ENCODE peak calls at places on chromosomes 7 and 10, in ten cellular contexts. J, N, Y, W, E, C, R, Z, G and L are unnamed samples.

GRCh38 chr10:28569506-28570159 is 36.7 kb downstream of the WAC start:
- DNase-seq in Y (no peak), W (no peak), R (no peak), Z (no peak), G (no peak), N (no peak), C (peak; percentile 65), E (no peak), J (no peak), L (no peak)

GRCh38 chr7:97859606-97860204 is 12.5 kb downstream of the ASNS start:
- DNase-seq in R (no peak), E (no peak), C (peak; percentile 52), Z (no peak), N (no peak), J (no peak), W (no peak), Y (no peak), G (no peak), L (no peak)

GRCh38 chr10:51203359-51203758 is 129.1 kb downstream of the PRKG1 start:
- DNase-seq in W (no peak), Y (no peak), C (no peak), Z (no peak), E (no peak), N (no peak), R (no peak), J (peak; percentile 55), G (no peak), L (no peak)

GRCh38 chr10:121553455-121553854 is 44.8 kb downstream of the FGFR2 start:
- DNase-seq in G (no peak), Y (no peak), J (peak; percentile 49), C (no peak), N (no peak), W (no peak), R (no peak), E (no peak), Z (no peak), L (no peak)

GRCh38 chr7:142626420-142627035 is 122.7 kb upstream of the PRSS1 start:
- DNase-seq in G (peak; percentile 66), E (peak; percentile 69), W (peak; percentile 70), N (peak; percentile 80), C (peak; percentile 25), Z (peak; percentile 16), Y (no peak), R (no peak), J (peak; percentile 80), L (peak; percentile 4)

GRCh38 chr10:93313798-93314197 is 168.3 kb downstream of the MYOF start:
- DNase-seq in W (no peak), J (no peak), C (no peak), N (no peak), R (no peak), Z (no peak), E (no peak), G (no peak), Y (no peak), L (peak; percentile 15)

GRCh38 chr7:39392151-39392550 is 174.1 kb upstream of the YAE1 start:
- DNase-seq in R (no peak), C (no peak), G (no peak), N (no peak), Y (no peak), J (no peak), E (no peak), Z (no peak), W (no peak), L (no peak)

GRCh38 chr10:52040486-52040885 is 273.6 kb upstream of the DKK1 start:
- DNase-seq in E (no peak), C (no peak), N (no peak), W (no peak), Z (no peak), Y (no peak), J (no peak), R (no peak), G (no peak), L (no peak)

GRCh38 chr7:127650842-127651555 is 995 bp upstream of the SND1 start:
- DNase-seq in C (no peak), N (peak; percentile 59), J (peak; percentile 61), E (no peak), W (no peak), Z (peak; percentile 44), R (no peak), Y (no peak), G (no peak), L (no peak)

GRCh38 chr7:81527651-81528050 is 242.2 kb downstream of the HGF start:
- DNase-seq in N (peak; percentile 18), Z (no peak), J (peak; percentile 7), R (no peak), C (no peak), W (no peak), G (no peak), E (no peak), Y (no peak), L (no peak)
- TF ChIP-seq CTCF in N (peak; percentile 29), Z (no peak), J (no peak), R (no peak), C (no peak), W (no peak), G (no peak), E (no peak), Y (no peak), L (no peak)

GRCh38 chr7:26858735-26859134 is 5.7 kb downstream of the SKAP2 start:
- DNase-seq in C (no peak), N (no peak), Z (no peak), Y (no peak), R (no peak), E (no peak), W (no peak), J (no peak), G (no peak), L (no peak)

GRCh38 chr7:26857170-26857533 is 7.2 kb downstream of the SKAP2 start:
- DNase-seq in R (no peak), C (no peak), Z (no peak), E (no peak), Y (no peak), G (no peak), W (no peak), N (no peak), J (no peak), L (no peak)

GRCh38 chr7:26858229-26858568 is 6.2 kb downstream of the SKAP2 start:
- DNase-seq in E (no peak), R (no peak), J (no peak), N (no peak), G (no peak), Z (no peak), Y (no peak), C (no peak), W (no peak), L (no peak)

GRCh38 chr7:26856481-26856880 is 7.9 kb downstream of the SKAP2 start:
- DNase-seq in N (no peak), E (no peak), J (peak; percentile 7), Y (no peak), W (no peak), Z (no peak), R (no peak), C (no peak), G (no peak), L (no peak)

DNA sequence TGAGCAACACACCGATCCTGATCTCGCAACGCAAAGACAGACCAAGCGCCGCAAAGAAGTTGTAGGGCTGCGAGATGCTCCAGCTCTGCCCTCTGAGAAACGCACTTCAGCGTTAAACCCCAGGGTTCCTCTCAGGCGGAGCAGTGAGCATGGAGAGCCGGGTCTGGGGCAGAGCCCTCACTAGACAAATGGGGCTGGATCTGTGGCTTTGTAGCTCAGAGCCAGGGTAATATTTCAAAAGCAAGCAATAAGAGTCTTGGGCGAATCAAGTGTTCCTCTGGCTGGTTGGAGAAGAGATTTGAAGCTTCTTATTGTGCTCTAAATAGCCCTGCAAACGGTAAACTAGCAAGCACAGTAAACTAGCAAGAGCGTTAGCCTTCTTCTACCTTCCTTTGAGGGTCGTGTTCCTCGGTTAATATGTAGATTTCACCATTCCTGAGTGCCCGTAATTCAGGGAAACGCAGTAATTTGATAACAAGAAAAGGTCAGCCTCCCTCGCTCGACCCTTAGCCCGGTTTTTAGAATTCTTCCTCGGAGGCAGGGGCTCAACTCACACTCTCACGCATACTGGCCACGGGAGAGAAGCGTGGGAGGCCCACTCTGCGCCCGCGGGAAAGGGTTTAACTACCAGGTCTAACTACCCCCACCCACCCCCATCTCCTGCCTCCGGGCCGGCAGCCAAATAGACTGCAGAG is 6.7 kb downstream of the SKAP2 start:
- DNase-seq in E (peak; percentile 5), Z (no peak), W (no peak), N (no peak), J (peak; percentile 77), G (peak; percentile 7), Y (no peak), R (no peak), C (peak; percentile 44), L (no peak)
- H3K4me3 ChIP-seq in E (no peak overlapping the region), Z (no peak overlapping the region), W (no peak overlapping the region), N (no peak overlapping the region), J (no peak overlapping the region), G (no peak overlapping the region), Y (no peak overlapping the region), R (peak overlapping the region; percentile 47), C (no peak overlapping the region), L (peak overlapping the region; percentile 16)

GRCh38 chr7:117297606-117298005 is 25.3 kb downstream of the WNT2 start:
- DNase-seq in E (no peak), Z (no peak), J (no peak), R (no peak), G (no peak), W (no peak), Y (no peak), C (no peak), N (no peak), L (no peak)
- TF ChIP-seq CTCF in E (no peak), Z (no peak), J (no peak), R (no peak), G (no peak), W (no peak), Y (no peak), C (no peak), N (no peak), L (no peak)

DNA sequence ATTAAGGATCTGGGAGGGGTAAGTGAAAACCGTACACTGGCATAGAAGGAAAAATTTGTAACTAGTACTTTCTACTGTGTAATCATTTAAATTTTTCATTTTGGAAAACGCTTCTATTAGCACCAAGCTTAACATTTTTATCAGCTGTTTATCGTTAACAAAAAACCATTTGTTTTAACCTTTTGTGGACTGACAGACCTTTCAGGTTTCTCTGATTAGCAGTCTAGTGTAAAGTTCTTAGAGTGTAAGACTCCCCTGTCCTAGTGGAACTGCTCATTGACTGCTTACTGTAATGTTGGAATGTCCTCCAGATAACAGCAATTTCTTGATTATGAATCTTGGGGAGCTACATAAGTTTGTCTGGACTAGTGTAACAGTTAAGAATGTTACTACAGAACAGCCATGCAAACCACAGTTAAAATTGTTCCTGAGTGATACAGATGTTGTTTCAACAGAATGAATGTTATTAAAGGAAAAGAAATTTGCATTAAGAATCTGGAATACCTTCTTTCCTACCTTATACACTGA is 2.0 kb downstream of the DBF4 start:
- DNase-seq in W (no peak), Z (no peak), J (no peak), C (peak; percentile 25), G (no peak), E (no peak), N (no peak), R (no peak), Y (no peak), L (no peak)
- H3K4me3 ChIP-seq in W (no peak overlapping the region), Z (peak overlapping the region; percentile 94), J (peak overlapping the region; percentile 90), C (peak overlapping the region; percentile 79), G (peak overlapping the region; percentile 70), E (no peak overlapping the region), N (peak overlapping the region; percentile 94), R (no peak overlapping the region), Y (peak overlapping the region; percentile 95), L (peak overlapping the region; percentile 68)